ENCODE peak calls at places on chromosomes 3 and 15, in six cellular contexts. Y is cardiac muscle cell, R is cardiac fibroblast, M is iPS DF 19.7, K is NCI-H345, Z is cerebellar cortex. S is an unnamed sample.

GRCh38 chr3:124088801-124089200 is 96.9 kb upstream of the ROPN1 start:
- DNase-seq in Y (no peak), R (no peak), M (no peak), K (no peak), Z (no peak), S (no peak)

GRCh38 chr3:53516339-53516738 is 21.9 kb downstream of the CACNA1D start:
- DNase-seq in Y (no peak), R (no peak), M (no peak), K (no peak), Z (no peak), S (no peak)

GRCh38 chr3:138114988-138115971 is at the start of gene DZIP1L:
- DNase-seq in Y (peak), R (peak), M (no peak), K (peak), Z (peak), S (peak)

GRCh38 chr3:32303051-32303786 is 64.7 kb downstream of the CMTM8 start:
- DNase-seq in Y (no peak), R (peak), M (no peak), K (no peak), Z (no peak), S (no peak)

GRCh38 chr15:76625267-76625666 is 279.9 kb downstream of the SCAPER start:
- DNase-seq in Y (no peak), R (no peak), M (no peak), K (no peak), Z (no peak), S (no peak)

GRCh38 chr3:197522881-197523342 is 32.9 kb downstream of the BDH1 start:
- DNase-seq in Y (no peak), R (peak), M (no peak), K (no peak), Z (no peak), S (no peak)

GRCh38 chr3:13612829-13613228 is 63.9 kb downstream of the FBLN2 start:
- DNase-seq in Y (no peak), R (no peak), M (no peak), K (no peak), Z (peak), S (no peak)

GRCh38 chr3:184575701-184576100 is 14.1 kb downstream of the EPHB3 start:
- DNase-seq in Y (no peak), R (no peak), M (no peak), K (no peak), Z (no peak), S (no peak)

GRCh38 chr3:73753985-73754384 is 129.2 kb upstream of the PDZRN3 start:
- DNase-seq in Y (no peak), R (no peak), M (no peak), K (no peak), Z (no peak), S (no peak)

GRCh38 chr15:45386420-45386819 is 8.1 kb upstream of the GATM start:
- DNase-seq in Y (peak), R (no peak), M (no peak), K (no peak), Z (peak), S (no peak)

GRCh38 chr3:13746385-13746784 is 133.5 kb downstream of the WNT7A start:
- DNase-seq in Y (no peak), R (no peak), M (no peak), K (no peak), Z (no peak), S (no peak)

GRCh38 chr3:174548841-174549623 is 310.1 kb upstream of the NAALADL2 start:
- DNase-seq in Y (no peak), R (no peak), M (no peak), K (no peak), Z (no peak), S (no peak)

GRCh38 chr3:179037361-179037760 is 34.2 kb downstream of the ZMAT3 start:
- DNase-seq in Y (no peak), R (peak), M (no peak), K (no peak), Z (peak), S (peak)

GRCh38 chr15:83845230-83845629 is 191.3 kb downstream of the ADAMTSL3 start:
- DNase-seq in Y (no peak), R (peak), M (no peak), K (no peak), Z (no peak), S (no peak)

GRCh38 chr15:95551580-95551979 is 778.9 kb upstream of the NR2F2 start:
- DNase-seq in Y (no peak), R (no peak), M (no peak), K (no peak), Z (no peak), S (no peak)

GRCh38 chr3:134381836-134382442 is 7.7 kb upstream of the AMOTL2 start:
- DNase-seq in Y (no peak), R (no peak), M (no peak), K (no peak), Z (no peak), S (peak)

GRCh38 chr15:101201411-101202174 is 50.3 kb downstream of the CHSY1 start:
- DNase-seq in Y (peak), R (peak), M (peak), K (no peak), Z (peak), S (peak)